ENCODE peak calls at places on chromosomes 2 and 18, in nine cellular contexts. S is left lung, J is HFFc6, B is neural progenitor cell, G is PC-9, O is stomach, F is left ventricle myocardium inferior, I is astrocyte, V is colonic mucosa. D is an unnamed sample.

GRCh38 chr2:187054501-187055319 is 205.7 kb upstream of the ZSWIM2 start:
- DNase-seq in S (no peak), J (no peak), B (peak; percentile 33), G (no peak), O (no peak), F (no peak), I (no peak), V (no peak), D (no peak)

GRCh38 chr2:214069254-214069653 is 341.6 kb upstream of the VWC2L start:
- DNase-seq in S (no peak), J (peak; percentile 98), B (no peak), G (peak; percentile 65), O (no peak), F (no peak), I (peak; percentile 93), V (no peak), D (no peak)

GRCh38 chr2:144660518-144661316 is 140.8 kb upstream of the ZEB2 start:
- DNase-seq in S (no peak), J (peak; percentile 13), B (peak; percentile 24), G (peak; percentile 2), O (no peak), F (no peak), I (peak; percentile 31), V (no peak), D (no peak)

GRCh38 chr2:19073522-19073921 is 284.9 kb downstream of the OSR1 start:
- DNase-seq in S (peak; percentile 50), J (peak; percentile 39), B (peak; percentile 45), G (peak; percentile 84), O (no peak), F (peak; percentile 16), I (peak; percentile 70), V (no peak), D (no peak)

GRCh38 chr2:231929961-231930600 is 3.9 kb upstream of the NPPC start:
- DNase-seq in S (no peak), J (no peak), B (peak; percentile 60), G (no peak), O (peak; percentile 24), F (peak; percentile 82), I (no peak), V (no peak), D (no peak)

GRCh38 chr2:237567276-237568029 is 1.1 kb downstream of the PRLH start:
- DNase-seq in S (no peak), J (no peak), B (no peak), G (no peak), O (no peak), F (no peak), I (no peak), V (no peak), D (no peak)

GRCh38 chr2:114949228-114949804 is 506.9 kb downstream of the DPP10 start:
- DNase-seq in S (no peak), J (no peak), B (no peak), G (no peak), O (no peak), F (no peak), I (no peak), V (no peak), D (no peak)

GRCh38 chr2:61090386-61090921 is 24.8 kb downstream of the SANBR start:
- DNase-seq in S (no peak), J (peak; percentile 4), B (no peak), G (no peak), O (no peak), F (no peak), I (no peak), V (no peak), D (no peak)

GRCh38 chr2:10327896-10328666 is 25.4 kb downstream of the HPCAL1 start:
- DNase-seq in S (no peak), J (no peak), B (no peak), G (no peak), O (peak; percentile 64), F (no peak), I (no peak), V (peak; percentile 74), D (no peak)

GRCh38 chr2:47528874-47529273 is 125.9 kb downstream of the MSH2 start:
- DNase-seq in S (no peak), J (no peak), B (no peak), G (no peak), O (no peak), F (no peak), I (peak; percentile 36), V (no peak), D (no peak)

GRCh38 chr2:21372654-21373053 is 248.9 kb downstream of the TDRD15 start:
- DNase-seq in S (no peak), J (no peak), B (peak; percentile 41), G (no peak), O (no peak), F (no peak), I (no peak), V (no peak), D (no peak)

GRCh38 chr2:109373791-109374547 is 239.8 kb downstream of the SEPTIN10 start:
- DNase-seq in S (no peak), J (no peak), B (no peak), G (no peak), O (peak; percentile 21), F (no peak), I (no peak), V (peak; percentile 13), D (no peak)

GRCh38 chr2:54579682-54580349 is 123.7 kb downstream of the SPTBN1 start:
- DNase-seq in S (no peak), J (no peak), B (no peak), G (no peak), O (peak; percentile 57), F (no peak), I (no peak), V (peak; percentile 72), D (no peak)

GRCh38 chr18:5961097-5961827 is 65.9 kb upstream of the TMEM200C start:
- DNase-seq in S (no peak), J (no peak), B (no peak), G (no peak), O (no peak), F (no peak), I (no peak), V (no peak), D (no peak)

GRCh38 chr2:45845058-45845457 is 193.6 kb downstream of the PRKCE start:
- DNase-seq in S (no peak), J (no peak), B (no peak), G (no peak), O (no peak), F (no peak), I (no peak), V (no peak), D (no peak)

GRCh38 chr2:190443778-190444481 is 35.8 kb downstream of the MFSD6 start:
- DNase-seq in S (no peak), J (no peak), B (no peak), G (no peak), O (no peak), F (no peak), I (peak; percentile 43), V (no peak), D (no peak)

GRCh38 chr2:179898873-179899272 is 37.5 kb upstream of the ZNF385B start:
- DNase-seq in S (no peak), J (peak; percentile 24), B (peak; percentile 73), G (peak; percentile 16), O (no peak), F (no peak), I (peak; percentile 2), V (peak; percentile 40), D (no peak)

DNA sequence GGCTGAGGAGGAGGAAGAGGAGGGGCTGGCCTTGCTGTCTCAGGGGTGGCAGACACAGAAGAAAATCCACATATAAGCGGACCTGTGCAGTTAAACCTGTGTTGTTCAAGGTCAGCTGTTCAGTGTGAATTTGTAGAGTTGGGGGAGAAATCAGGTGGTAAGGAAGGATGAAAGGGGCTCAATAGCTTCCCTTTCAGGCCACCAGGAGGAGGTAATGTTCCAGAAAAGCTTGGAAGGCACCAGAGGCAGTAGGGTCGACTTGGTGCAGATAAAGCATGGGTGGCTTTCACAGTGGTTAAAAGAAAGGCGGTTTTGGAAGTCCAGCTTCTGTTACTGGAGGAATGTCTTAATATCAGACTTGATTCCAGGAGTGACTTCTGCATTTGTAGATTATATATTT is 167.4 kb downstream of the THSD7B start:
- DNase-seq in S (no peak), J (peak; percentile 3), B (peak; percentile 67), G (no peak), O (no peak), F (no peak), I (no peak), V (no peak), D (no peak)
- TF ChIP-seq CTCF in S (no peak), J (peak; percentile 75), B (peak; percentile 78), G (peak; percentile 40), O (no peak), F (peak; percentile 59), I (peak; percentile 55), V (no peak), D (no peak)

GRCh38 chr18:48564139-48564538 is 25.3 kb downstream of the CTIF start:
- DNase-seq in S (no peak), J (no peak), B (no peak), G (no peak), O (no peak), F (no peak), I (no peak), V (no peak), D (no peak)
- TF ChIP-seq CTCF in S (no peak), J (no peak), B (no peak), G (no peak), O (no peak), F (no peak), I (no peak), V (no peak), D (no peak)

DNA sequence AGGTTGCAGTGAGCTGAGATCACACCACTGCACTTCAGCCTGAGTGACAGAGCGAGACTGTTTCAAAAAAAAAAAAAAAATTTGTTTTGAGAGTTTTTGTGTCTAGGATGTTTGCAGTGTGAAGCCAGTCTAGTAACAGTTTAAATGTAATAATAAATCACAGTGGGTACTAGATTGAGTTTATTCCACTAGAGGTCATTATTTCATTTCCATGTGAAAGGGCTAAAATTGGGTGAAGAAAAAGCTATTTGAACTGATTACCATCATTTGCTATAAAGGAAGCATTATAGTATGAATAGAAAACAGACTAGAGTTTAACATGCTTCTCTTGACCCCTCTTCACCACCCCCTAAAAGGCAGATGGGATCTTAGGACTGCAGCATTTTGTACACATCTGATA is 20.3 kb downstream of the SNRPD1 start:
- DNase-seq in S (no peak), J (no peak), B (no peak), G (no peak), O (no peak), F (no peak), I (no peak), V (no peak), D (no peak)
- TF ChIP-seq CTCF in S (no peak), J (peak; percentile 44), B (no peak), G (no peak), O (no peak), F (no peak), I (no peak), V (no peak), D (no peak)

DNA sequence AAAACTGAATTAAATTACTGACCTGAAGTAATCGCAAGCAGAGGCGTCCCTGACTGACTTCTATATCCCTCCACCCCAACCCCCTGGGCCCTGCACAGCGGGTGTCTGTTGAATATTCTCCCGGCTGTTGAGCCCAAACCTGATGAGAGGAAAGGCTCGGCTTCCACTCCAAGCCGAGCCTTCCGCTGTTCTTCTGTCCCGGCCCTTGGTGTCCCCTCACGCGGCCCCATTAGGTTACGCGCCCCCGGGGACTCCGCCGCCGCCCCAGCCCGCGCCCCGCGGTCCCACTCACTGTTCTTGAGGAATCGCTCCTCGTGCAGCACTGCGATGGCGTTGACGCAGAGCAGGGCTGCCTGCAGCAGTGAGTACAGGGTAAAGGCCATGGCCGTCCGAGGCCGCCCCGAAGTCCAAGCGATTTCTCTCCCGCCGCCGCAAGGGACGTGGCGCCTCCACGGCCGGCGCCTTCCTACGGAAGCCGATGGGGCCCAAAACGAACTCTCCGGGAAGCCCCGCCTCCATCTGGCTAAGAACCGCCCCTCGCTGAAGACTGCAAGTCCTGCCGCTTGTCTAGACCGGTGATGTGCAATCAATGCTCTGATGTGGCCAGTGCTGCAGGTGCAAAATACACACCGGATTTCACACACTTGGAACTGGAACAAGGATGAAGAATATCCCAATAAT is at the start of gene IER3IP1:
- DNase-seq in S (peak; percentile 94), J (peak; percentile 91), B (peak; percentile 93), G (peak; percentile 75), O (peak; percentile 90), F (peak; percentile 94), I (peak; percentile 81), V (peak; percentile 95), D (peak; percentile 67)
- TF ChIP-seq CTCF in S (no peak), J (no peak), B (peak; percentile 8), G (no peak), O (no peak), F (peak; percentile 47), I (no peak), V (no peak), D (no peak)

D was measured in omental fat pad.